ENCODE peak calls at places on chromosome 21, in nine cellular contexts. U is stimulated activated CD4-positive, alpha-beta T cell treated with anti-CD3 and anti-CD28 coated beads, TNF-alpha, amount 100 ng/mL, for 4 hours; X is activated naive CD8-positive, alpha-beta T cell treated with anti-CD3 and anti-CD28 coated beads for 36 hours; I is OCI-LY7; E is T-helper 2 cell; G is caudate nucleus; Z is stimulated activated CD8-positive, alpha-beta memory T cell treated with anti-CD3 and anti-CD28 coated beads, Interleukin-15, amount 100 ng/mL, for 24 hours; S is GF-D8; V is DMS 273 treated with DMSO at 0.1 percent for 48 hours. Y is an unnamed sample.

GRCh38 chr21:42013338-42013737 is 3.2 kb upstream of the ZBTB21 start:
- DNase-seq in U (no peak), X (no peak), I (no peak), E (no peak), G (no peak), Z (no peak), S (no peak), V (peak), Y (no peak)

GRCh38 chr21:26469789-26470188 is 103.3 kb downstream of the CYYR1 start:
- DNase-seq in U (no peak), X (no peak), I (no peak), E (no peak), G (no peak), Z (no peak), S (peak), V (no peak), Y (no peak)

GRCh38 chr21:15009964-15010363 is 54.8 kb downstream of the NRIP1 start:
- DNase-seq in U (no peak), X (no peak), I (no peak), E (peak), G (no peak), Z (no peak), S (no peak), V (no peak), Y (no peak)

GRCh38 chr21:28294046-28294445 is 698.6 kb downstream of the LTN1 start:
- DNase-seq in U (no peak), X (no peak), I (no peak), E (no peak), G (no peak), Z (no peak), S (no peak), V (no peak), Y (no peak)

GRCh38 chr21:30234050-30234449 is 18.2 kb upstream of the CLDN8 start:
- DNase-seq in U (no peak), X (no peak), I (no peak), E (no peak), G (no peak), Z (no peak), S (no peak), V (no peak), Y (no peak)

GRCh38 chr21:38714998-38715397 is 90.7 kb upstream of the ETS2 start:
- DNase-seq in U (no peak), X (no peak), I (no peak), E (no peak), G (no peak), Z (no peak), S (no peak), V (no peak), Y (no peak)

GRCh38 chr21:31879911-31880310 is 7.1 kb downstream of the HUNK start:
- DNase-seq in U (no peak), X (no peak), I (no peak), E (no peak), G (no peak), Z (no peak), S (no peak), V (no peak), Y (no peak)

GRCh38 chr21:35149698-35150097 is 100.6 kb upstream of the RUNX1 start:
- DNase-seq in U (no peak), X (no peak), I (no peak), E (no peak), G (no peak), Z (no peak), S (no peak), V (no peak), Y (no peak)

GRCh38 chr21:39153373-39153772 is 29.9 kb downstream of the PSMG1 start:
- DNase-seq in U (no peak), X (no peak), I (peak), E (no peak), G (no peak), Z (no peak), S (no peak), V (no peak), Y (no peak)

GRCh38 chr21:16070207-16070651 is 340.4 kb downstream of the USP25 start:
- DNase-seq in U (no peak), X (no peak), I (no peak), E (no peak), G (peak), Z (no peak), S (no peak), V (peak), Y (no peak)

GRCh38 chr21:45550552-45551210 is 8.4 kb upstream of the SLC19A1 start:
- DNase-seq in U (no peak), X (peak), I (peak), E (peak), G (no peak), Z (no peak), S (peak), V (no peak), Y (peak)

GRCh38 chr21:45877821-45878469 is 103.6 kb upstream of the COL6A1 start:
- DNase-seq in U (no peak), X (no peak), I (no peak), E (no peak), G (no peak), Z (no peak), S (no peak), V (no peak), Y (no peak)

GRCh38 chr21:36135391-36136094 is 664 bp downstream of the CBR3 start:
- DNase-seq in U (peak), X (peak), I (peak), E (peak), G (peak), Z (peak), S (no peak), V (peak), Y (peak)

GRCh38 chr21:46350981-46351380 is 27.0 kb downstream of the PCNT start:
- DNase-seq in U (no peak), X (no peak), I (no peak), E (no peak), G (no peak), Z (no peak), S (no peak), V (no peak), Y (no peak)

GRCh38 chr21:45768011-45768740 is 124.7 kb downstream of the PCBP3 start:
- DNase-seq in U (peak), X (peak), I (no peak), E (no peak), G (no peak), Z (peak), S (no peak), V (no peak), Y (no peak)

GRCh38 chr21:35942211-35943144 is 117.8 kb downstream of the SETD4 start:
- DNase-seq in U (no peak), X (no peak), I (peak), E (no peak), G (no peak), Z (no peak), S (peak), V (no peak), Y (no peak)

GRCh38 chr21:42552407-42553336 is 39.0 kb downstream of the SLC37A1 start:
- DNase-seq in U (no peak), X (no peak), I (no peak), E (no peak), G (no peak), Z (no peak), S (no peak), V (no peak), Y (no peak)

GRCh38 chr21:46604975-46605758 is at the start of gene S100B:
- DNase-seq in U (no peak), X (peak), I (no peak), E (peak), G (peak), Z (no peak), S (no peak), V (no peak), Y (peak)

GRCh38 chr21:43299441-43300277 is 127.3 kb downstream of the SIK1 start:
- DNase-seq in U (no peak), X (no peak), I (no peak), E (no peak), G (no peak), Z (no peak), S (no peak), V (no peak), Y (no peak)